ENCODE peak calls at places on chromosomes 6 and 20, in ten cellular contexts. One of them, this sample, is unnamed.
A peak's percentile ranks its signal among the peaks of the same experiment; 100 is the strongest.

GRCh38 chr20:38084425-38084951 is 50.9 kb downstream of the RPRD1B start:
- DNase-seq in fibroblast of pulmonary artery: peak; percentile 87
- DNase-seq in pulmonary artery endothelial cell: peak; percentile 40
- DNase-seq in COR-L47: no peak
- DNase-seq in GM13976: no peak
- DNase-seq in fibroblast of lung: peak; percentile 86
- DNase-seq in memory B cell: no peak
- DNase-seq in AG04449: peak; percentile 80
- DNase-seq in posterior vena cava: no peak
- DNase-seq in NCI-H2029: no peak
- DNase-seq in this sample: peak; percentile 65

GRCh38 chr6:20169786-20170185 is 42.5 kb downstream of the MBOAT1 start:
- DNase-seq in GM13976: no peak
- DNase-seq in fibroblast of lung: no peak
- DNase-seq in NCI-H2029: no peak
- DNase-seq in AG04449: no peak
- DNase-seq in memory B cell: no peak
- DNase-seq in pulmonary artery endothelial cell: no peak
- DNase-seq in fibroblast of pulmonary artery: no peak
- DNase-seq in posterior vena cava: no peak
- DNase-seq in COR-L47: no peak
- DNase-seq in this sample: no peak

GRCh38 chr6:3825331-3825831 is 23.8 kb upstream of the FAM50B start:
- DNase-seq in pulmonary artery endothelial cell: peak; percentile 67
- DNase-seq in GM13976: no peak
- DNase-seq in NCI-H2029: no peak
- DNase-seq in fibroblast of lung: peak; percentile 68
- DNase-seq in posterior vena cava: peak; percentile 83
- DNase-seq in COR-L47: no peak
- DNase-seq in AG04449: no peak
- DNase-seq in memory B cell: no peak
- DNase-seq in fibroblast of pulmonary artery: peak; percentile 67
- DNase-seq in this sample: peak; percentile 83

GRCh38 chr6:30678964-30679726 is 6.3 kb upstream of the DHX16 start:
- DNase-seq in memory B cell: peak; percentile 98
- DNase-seq in AG04449: no peak
- DNase-seq in fibroblast of lung: peak; percentile 69
- DNase-seq in fibroblast of pulmonary artery: peak; percentile 82
- DNase-seq in posterior vena cava: peak; percentile 96
- DNase-seq in pulmonary artery endothelial cell: no peak
- DNase-seq in COR-L47: peak; percentile 51
- DNase-seq in NCI-H2029: peak; percentile 63
- DNase-seq in GM13976: peak; percentile 88
- DNase-seq in this sample: peak; percentile 94

GRCh38 chr6:47655719-47656595 is 42.4 kb upstream of the ADGRF4 start:
- DNase-seq in COR-L47: no peak
- DNase-seq in fibroblast of pulmonary artery: peak; percentile 53
- DNase-seq in memory B cell: no peak
- DNase-seq in NCI-H2029: peak; percentile 40
- DNase-seq in posterior vena cava: no peak
- DNase-seq in pulmonary artery endothelial cell: no peak
- DNase-seq in fibroblast of lung: peak; percentile 78
- DNase-seq in AG04449: no peak
- DNase-seq in GM13976: no peak
- DNase-seq in this sample: peak; percentile 59

GRCh38 chr20:40090236-40090635 is 598.8 kb downstream of the MAFB start:
- DNase-seq in NCI-H2029: no peak
- DNase-seq in fibroblast of lung: no peak
- DNase-seq in GM13976: no peak
- DNase-seq in AG04449: no peak
- DNase-seq in pulmonary artery endothelial cell: no peak
- DNase-seq in posterior vena cava: no peak
- DNase-seq in COR-L47: no peak
- DNase-seq in memory B cell: no peak
- DNase-seq in fibroblast of pulmonary artery: no peak
- DNase-seq in this sample: no peak

GRCh38 chr20:20003088-20003954 is 13.8 kb upstream of the NAA20 start:
- DNase-seq in NCI-H2029: no peak
- DNase-seq in GM13976: peak; percentile 49
- DNase-seq in COR-L47: no peak
- DNase-seq in posterior vena cava: no peak
- DNase-seq in pulmonary artery endothelial cell: peak; percentile 26
- DNase-seq in AG04449: no peak
- DNase-seq in fibroblast of pulmonary artery: peak; percentile 81
- DNase-seq in fibroblast of lung: peak; percentile 15
- DNase-seq in memory B cell: no peak
- DNase-seq in this sample: no peak

GRCh38 chr6:22737331-22737730 is 168.0 kb downstream of the HDGFL1 start:
- DNase-seq in pulmonary artery endothelial cell: peak; percentile 8
- DNase-seq in AG04449: peak; percentile 38
- DNase-seq in COR-L47: peak; percentile 24
- DNase-seq in posterior vena cava: no peak
- DNase-seq in memory B cell: no peak
- DNase-seq in NCI-H2029: no peak
- DNase-seq in fibroblast of pulmonary artery: peak; percentile 68
- DNase-seq in fibroblast of lung: peak; percentile 51
- DNase-seq in GM13976: no peak
- DNase-seq in this sample: peak; percentile 70

GRCh38 chr6:5663256-5663655 is 343.5 kb downstream of the NRN1 start:
- DNase-seq in pulmonary artery endothelial cell: no peak
- DNase-seq in AG04449: no peak
- DNase-seq in NCI-H2029: no peak
- DNase-seq in fibroblast of lung: peak; percentile 9
- DNase-seq in fibroblast of pulmonary artery: no peak
- DNase-seq in posterior vena cava: no peak
- DNase-seq in memory B cell: no peak
- DNase-seq in COR-L47: no peak
- DNase-seq in GM13976: no peak
- DNase-seq in this sample: no peak

GRCh38 chr20:14536738-14537137 is 199.3 kb upstream of the FLRT3 start:
- DNase-seq in pulmonary artery endothelial cell: no peak
- DNase-seq in COR-L47: no peak
- DNase-seq in posterior vena cava: no peak
- DNase-seq in fibroblast of lung: no peak
- DNase-seq in AG04449: no peak
- DNase-seq in GM13976: no peak
- DNase-seq in memory B cell: no peak
- DNase-seq in NCI-H2029: no peak
- DNase-seq in fibroblast of pulmonary artery: no peak
- DNase-seq in this sample: no peak

GRCh38 chr6:84583784-84584183 is 180.6 kb downstream of the TBX18 start:
- DNase-seq in posterior vena cava: no peak
- DNase-seq in pulmonary artery endothelial cell: no peak
- DNase-seq in GM13976: no peak
- DNase-seq in fibroblast of lung: peak; percentile 33
- DNase-seq in NCI-H2029: no peak
- DNase-seq in COR-L47: no peak
- DNase-seq in AG04449: no peak
- DNase-seq in fibroblast of pulmonary artery: no peak
- DNase-seq in memory B cell: no peak
- DNase-seq in this sample: peak; percentile 42

GRCh38 chr6:22980446-22980845 is 411.1 kb downstream of the HDGFL1 start:
- DNase-seq in fibroblast of pulmonary artery: peak; percentile 7
- DNase-seq in AG04449: no peak
- DNase-seq in pulmonary artery endothelial cell: no peak
- DNase-seq in memory B cell: no peak
- DNase-seq in posterior vena cava: no peak
- DNase-seq in COR-L47: no peak
- DNase-seq in GM13976: no peak
- DNase-seq in fibroblast of lung: peak; percentile 7
- DNase-seq in NCI-H2029: no peak
- DNase-seq in this sample: no peak

GRCh38 chr6:140537211-140537610 is 1162.8 kb upstream of the CITED2 start:
- DNase-seq in NCI-H2029: no peak
- DNase-seq in fibroblast of lung: peak; percentile 73
- DNase-seq in GM13976: no peak
- DNase-seq in posterior vena cava: no peak
- DNase-seq in pulmonary artery endothelial cell: no peak
- DNase-seq in AG04449: no peak
- DNase-seq in COR-L47: no peak
- DNase-seq in memory B cell: no peak
- DNase-seq in fibroblast of pulmonary artery: peak; percentile 14
- DNase-seq in this sample: peak; percentile 62

GRCh38 chr6:16921399-16922110 is 160.3 kb upstream of the ATXN1 start:
- DNase-seq in fibroblast of lung: no peak
- DNase-seq in pulmonary artery endothelial cell: no peak
- DNase-seq in AG04449: no peak
- DNase-seq in GM13976: no peak
- DNase-seq in fibroblast of pulmonary artery: no peak
- DNase-seq in COR-L47: no peak
- DNase-seq in NCI-H2029: no peak
- DNase-seq in posterior vena cava: no peak
- DNase-seq in memory B cell: no peak
- DNase-seq in this sample: no peak

GRCh38 chr6:109454483-109455160 is 950 bp downstream of the MICAL1 start:
- DNase-seq in AG04449: no peak
- DNase-seq in fibroblast of pulmonary artery: peak; percentile 29
- DNase-seq in fibroblast of lung: peak; percentile 20
- DNase-seq in posterior vena cava: no peak
- DNase-seq in GM13976: peak; percentile 79
- DNase-seq in pulmonary artery endothelial cell: no peak
- DNase-seq in NCI-H2029: no peak
- DNase-seq in COR-L47: no peak
- DNase-seq in memory B cell: no peak
- DNase-seq in this sample: peak; percentile 49

GRCh38 chr6:118558811-118559217 is 10.7 kb downstream of the PLN start:
- DNase-seq in fibroblast of pulmonary artery: no peak
- DNase-seq in AG04449: no peak
- DNase-seq in NCI-H2029: no peak
- DNase-seq in memory B cell: no peak
- DNase-seq in fibroblast of lung: peak; percentile 47
- DNase-seq in GM13976: no peak
- DNase-seq in posterior vena cava: no peak
- DNase-seq in COR-L47: no peak
- DNase-seq in pulmonary artery endothelial cell: no peak
- DNase-seq in this sample: no peak

GRCh38 chr20:50572922-50573777 is 63.0 kb downstream of the PTPN1 start:
- DNase-seq in GM13976: no peak
- DNase-seq in fibroblast of pulmonary artery: peak; percentile 94
- DNase-seq in COR-L47: peak; percentile 79
- DNase-seq in AG04449: peak; percentile 44
- DNase-seq in fibroblast of lung: peak; percentile 73
- DNase-seq in pulmonary artery endothelial cell: peak; percentile 75
- DNase-seq in NCI-H2029: peak; percentile 94
- DNase-seq in posterior vena cava: no peak
- DNase-seq in memory B cell: no peak
- DNase-seq in this sample: peak; percentile 89

GRCh38 chr6:9948600-9949138 is 466.2 kb downstream of the TFAP2A start:
- DNase-seq in NCI-H2029: no peak
- DNase-seq in fibroblast of lung: no peak
- DNase-seq in GM13976: no peak
- DNase-seq in COR-L47: no peak
- DNase-seq in pulmonary artery endothelial cell: no peak
- DNase-seq in posterior vena cava: no peak
- DNase-seq in fibroblast of pulmonary artery: no peak
- DNase-seq in memory B cell: no peak
- DNase-seq in AG04449: no peak
- DNase-seq in this sample: no peak

This sample was measured in astrocyte of the hippocampus.